ENCODE peak calls at places on chromosomes 13 and 19, in nine cellular contexts. One of them, this sample, is unnamed.

GRCh38 chr19:50555447-50556235 is 12.6 kb downstream of the LRRC4B start:
- DNase-seq in AG10803: no peak
- DNase-seq in naive thymus-derived CD8-positive, alpha-beta T cell: no peak
- DNase-seq in T-helper 9 cell: no peak
- DNase-seq in T-helper 17 cell: no peak
- DNase-seq in fibroblast of villous mesenchyme: peak
- DNase-seq in epithelial cell of esophagus: no peak
- DNase-seq in suprapubic skin: no peak
- DNase-seq in NCI-H1105: peak
- DNase-seq in this sample: no peak

GRCh38 chr19:18713550-18714117 is 30.2 kb downstream of the CRTC1 start:
- DNase-seq in fibroblast of villous mesenchyme: no peak
- DNase-seq in epithelial cell of esophagus: no peak
- DNase-seq in NCI-H1105: no peak
- DNase-seq in AG10803: no peak
- DNase-seq in T-helper 9 cell: no peak
- DNase-seq in T-helper 17 cell: no peak
- DNase-seq in naive thymus-derived CD8-positive, alpha-beta T cell: no peak
- DNase-seq in suprapubic skin: no peak
- DNase-seq in this sample: no peak

GRCh38 chr19:39126593-39127187 is 1.1 kb downstream of the PAK4 start:
- DNase-seq in naive thymus-derived CD8-positive, alpha-beta T cell: no peak
- DNase-seq in NCI-H1105: no peak
- DNase-seq in epithelial cell of esophagus: peak
- DNase-seq in T-helper 9 cell: no peak
- DNase-seq in T-helper 17 cell: no peak
- DNase-seq in fibroblast of villous mesenchyme: peak
- DNase-seq in suprapubic skin: no peak
- DNase-seq in AG10803: peak
- DNase-seq in this sample: no peak

GRCh38 chr13:43964698-43965097 is 85.0 kb downstream of the LACC1 start:
- DNase-seq in NCI-H1105: no peak
- DNase-seq in epithelial cell of esophagus: no peak
- DNase-seq in T-helper 17 cell: no peak
- DNase-seq in AG10803: no peak
- DNase-seq in T-helper 9 cell: no peak
- DNase-seq in fibroblast of villous mesenchyme: no peak
- DNase-seq in suprapubic skin: no peak
- DNase-seq in naive thymus-derived CD8-positive, alpha-beta T cell: no peak
- DNase-seq in this sample: no peak

GRCh38 chr13:98986226-98986846 is 8.5 kb upstream of the DOCK9 start:
- DNase-seq in NCI-H1105: no peak
- DNase-seq in naive thymus-derived CD8-positive, alpha-beta T cell: no peak
- DNase-seq in fibroblast of villous mesenchyme: no peak
- DNase-seq in T-helper 9 cell: no peak
- DNase-seq in AG10803: no peak
- DNase-seq in suprapubic skin: no peak
- DNase-seq in T-helper 17 cell: no peak
- DNase-seq in epithelial cell of esophagus: no peak
- DNase-seq in this sample: no peak

GRCh38 chr13:34416833-34417425 is 525.1 kb upstream of the NBEA start:
- DNase-seq in T-helper 9 cell: no peak
- DNase-seq in T-helper 17 cell: no peak
- DNase-seq in fibroblast of villous mesenchyme: peak
- DNase-seq in naive thymus-derived CD8-positive, alpha-beta T cell: no peak
- DNase-seq in suprapubic skin: peak
- DNase-seq in NCI-H1105: no peak
- DNase-seq in AG10803: peak
- DNase-seq in epithelial cell of esophagus: peak
- DNase-seq in this sample: no peak

GRCh38 chr19:1261863-1262686 is 7.1 kb upstream of the CIRBP start:
- DNase-seq in T-helper 9 cell: peak
- DNase-seq in suprapubic skin: peak
- DNase-seq in epithelial cell of esophagus: peak
- DNase-seq in naive thymus-derived CD8-positive, alpha-beta T cell: peak
- DNase-seq in AG10803: peak
- DNase-seq in NCI-H1105: no peak
- DNase-seq in T-helper 17 cell: peak
- DNase-seq in fibroblast of villous mesenchyme: no peak
- DNase-seq in this sample: no peak

GRCh38 chr19:46015080-46015960 is 7.5 kb downstream of the PGLYRP1 start:
- DNase-seq in NCI-H1105: peak
- DNase-seq in epithelial cell of esophagus: peak
- DNase-seq in naive thymus-derived CD8-positive, alpha-beta T cell: peak
- DNase-seq in T-helper 17 cell: peak
- DNase-seq in suprapubic skin: peak
- DNase-seq in fibroblast of villous mesenchyme: peak
- DNase-seq in T-helper 9 cell: peak
- DNase-seq in AG10803: peak
- DNase-seq in this sample: peak

GRCh38 chr13:97566907-97567306 is 132.9 kb downstream of the RAP2A start:
- DNase-seq in fibroblast of villous mesenchyme: no peak
- DNase-seq in AG10803: no peak
- DNase-seq in T-helper 17 cell: no peak
- DNase-seq in naive thymus-derived CD8-positive, alpha-beta T cell: no peak
- DNase-seq in NCI-H1105: no peak
- DNase-seq in T-helper 9 cell: no peak
- DNase-seq in epithelial cell of esophagus: no peak
- DNase-seq in suprapubic skin: no peak
- DNase-seq in this sample: no peak

GRCh38 chr13:78190296-78190695 is 271.7 kb upstream of the EDNRB start:
- DNase-seq in NCI-H1105: no peak
- DNase-seq in AG10803: no peak
- DNase-seq in suprapubic skin: no peak
- DNase-seq in fibroblast of villous mesenchyme: no peak
- DNase-seq in T-helper 9 cell: no peak
- DNase-seq in naive thymus-derived CD8-positive, alpha-beta T cell: no peak
- DNase-seq in epithelial cell of esophagus: peak
- DNase-seq in T-helper 17 cell: no peak
- DNase-seq in this sample: no peak

GRCh38 chr19:15195987-15196682 is 4.7 kb downstream of the NOTCH3 start:
- DNase-seq in naive thymus-derived CD8-positive, alpha-beta T cell: no peak
- DNase-seq in suprapubic skin: peak
- DNase-seq in NCI-H1105: peak
- DNase-seq in T-helper 17 cell: no peak
- DNase-seq in epithelial cell of esophagus: peak
- DNase-seq in fibroblast of villous mesenchyme: peak
- DNase-seq in AG10803: no peak
- DNase-seq in T-helper 9 cell: no peak
- DNase-seq in this sample: peak

GRCh38 chr13:90613076-90613795 is 734.3 kb upstream of the MIR17HG start:
- DNase-seq in fibroblast of villous mesenchyme: no peak
- DNase-seq in T-helper 17 cell: no peak
- DNase-seq in epithelial cell of esophagus: peak
- DNase-seq in suprapubic skin: no peak
- DNase-seq in AG10803: no peak
- DNase-seq in naive thymus-derived CD8-positive, alpha-beta T cell: no peak
- DNase-seq in NCI-H1105: no peak
- DNase-seq in T-helper 9 cell: no peak
- DNase-seq in this sample: no peak

GRCh38 chr13:77751513-77752456 is 54.3 kb downstream of the SLAIN1 start:
- DNase-seq in T-helper 17 cell: peak
- DNase-seq in AG10803: peak
- DNase-seq in suprapubic skin: no peak
- DNase-seq in T-helper 9 cell: peak
- DNase-seq in naive thymus-derived CD8-positive, alpha-beta T cell: no peak
- DNase-seq in fibroblast of villous mesenchyme: peak
- DNase-seq in epithelial cell of esophagus: peak
- DNase-seq in NCI-H1105: peak
- DNase-seq in this sample: no peak

GRCh38 chr13:29689548-29689947 is 94.1 kb upstream of the SLC7A1 start:
- DNase-seq in T-helper 17 cell: no peak
- DNase-seq in AG10803: no peak
- DNase-seq in naive thymus-derived CD8-positive, alpha-beta T cell: no peak
- DNase-seq in epithelial cell of esophagus: no peak
- DNase-seq in suprapubic skin: no peak
- DNase-seq in fibroblast of villous mesenchyme: no peak
- DNase-seq in T-helper 9 cell: no peak
- DNase-seq in NCI-H1105: no peak
- DNase-seq in this sample: no peak

GRCh38 chr13:33757713-33758112 is 60.2 kb upstream of the RFC3 start:
- DNase-seq in NCI-H1105: no peak
- DNase-seq in naive thymus-derived CD8-positive, alpha-beta T cell: no peak
- DNase-seq in fibroblast of villous mesenchyme: no peak
- DNase-seq in T-helper 17 cell: no peak
- DNase-seq in T-helper 9 cell: no peak
- DNase-seq in suprapubic skin: no peak
- DNase-seq in epithelial cell of esophagus: no peak
- DNase-seq in AG10803: no peak
- DNase-seq in this sample: no peak

GRCh38 chr13:42875448-42876269 is 94.3 kb downstream of the FAM216B start:
- DNase-seq in fibroblast of villous mesenchyme: peak
- DNase-seq in NCI-H1105: no peak
- DNase-seq in T-helper 17 cell: no peak
- DNase-seq in T-helper 9 cell: no peak
- DNase-seq in suprapubic skin: no peak
- DNase-seq in epithelial cell of esophagus: no peak
- DNase-seq in AG10803: no peak
- DNase-seq in naive thymus-derived CD8-positive, alpha-beta T cell: no peak
- DNase-seq in this sample: no peak

GRCh38 chr13:106597190-106597589 is 29.3 kb upstream of the ARGLU1 start:
- DNase-seq in naive thymus-derived CD8-positive, alpha-beta T cell: no peak
- DNase-seq in NCI-H1105: no peak
- DNase-seq in T-helper 17 cell: no peak
- DNase-seq in suprapubic skin: no peak
- DNase-seq in epithelial cell of esophagus: no peak
- DNase-seq in T-helper 9 cell: no peak
- DNase-seq in fibroblast of villous mesenchyme: peak
- DNase-seq in AG10803: peak
- DNase-seq in this sample: no peak

This sample was measured in progenitor cell of endocrine pancreas.